ENCODE peak calls at places on chromosomes 7 and 10, in four cellular contexts. D is aorta, T is hepatocyte, I is testis. P is an unnamed sample.

GRCh38 chr7:151276651-151277590 is 28.4 kb upstream of the SMARCD3 start:
- DNase-seq in I (peak; percentile 71), T (peak; percentile 80), D (peak; percentile 74), P (peak; percentile 74)

GRCh38 chr10:2122431-2123124 is 385.3 kb upstream of the ADARB2 start:
- DNase-seq in T (no peak), D (no peak), I (no peak), P (no peak)

GRCh38 chr7:76048668-76048988 is 722 bp downstream of the MDH2 start:
- DNase-seq in D (no peak), T (peak; percentile 49), I (peak; percentile 25), P (peak; percentile 46)

GRCh38 chr7:70271617-70272081 is 673.4 kb downstream of the AUTS2 start:
- DNase-seq in T (no peak), I (no peak), D (no peak), P (no peak)

GRCh38 chr7:119197872-119198527 is 973.5 kb downstream of the ANKRD7 start:
- DNase-seq in D (no peak), T (peak; percentile 85), I (peak; percentile 79), P (peak; percentile 63)

GRCh38 chr10:86203162-86203905 is 163.3 kb downstream of the GRID1 start:
- DNase-seq in T (peak; percentile 80), I (peak; percentile 21), D (no peak), P (peak; percentile 53)

GRCh38 chr7:29019275-29019820 is 61.2 kb upstream of the TRIL start:
- DNase-seq in I (no peak), D (no peak), T (no peak), P (no peak)

GRCh38 chr7:49893131-49893530 is 119.7 kb downstream of the VWC2 start:
- DNase-seq in I (no peak), D (no peak), T (no peak), P (no peak)

GRCh38 chr10:5691786-5692185 is 7.1 kb downstream of the TASOR2 start:
- DNase-seq in D (no peak), I (no peak), T (no peak), P (no peak)

DNA sequence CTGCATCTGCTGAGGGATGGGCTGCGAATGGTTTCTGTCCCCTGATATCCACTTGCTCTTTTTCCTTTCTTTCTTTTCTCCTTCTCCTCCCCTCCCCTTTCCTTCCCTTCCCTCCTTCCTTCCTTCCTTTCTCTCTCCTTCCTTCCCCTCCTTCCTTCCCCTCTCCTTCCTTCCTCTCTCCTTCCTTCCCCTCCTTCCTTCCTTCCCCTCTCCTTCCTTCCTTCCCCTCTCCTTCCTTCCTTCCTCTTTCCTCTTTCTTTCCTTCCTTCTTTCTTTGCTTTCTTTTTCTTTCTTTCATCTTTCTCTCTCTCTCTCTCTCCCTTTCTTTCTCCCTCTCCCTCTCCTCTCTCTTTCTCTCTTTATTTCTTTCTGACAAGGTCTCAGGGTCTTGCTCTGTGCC is 20.2 kb upstream of the SPDYE1 start:
- DNase-seq in D (no peak), T (no peak), I (no peak), P (no peak)
- H3K4me3 ChIP-seq in D (no peak overlapping the region), T (no peak overlapping the region), I (no peak overlapping the region), P (no peak overlapping the region)

GRCh38 chr7:139036901-139037300 is 1.1 kb upstream of the ZC3HAV1L start:
- DNase-seq in I (no peak), T (no peak), D (no peak), P (no peak)
- H3K27ac ChIP-seq in I (no peak overlapping the region), T (no peak overlapping the region), D (no peak overlapping the region), P (no peak overlapping the region)

DNA sequence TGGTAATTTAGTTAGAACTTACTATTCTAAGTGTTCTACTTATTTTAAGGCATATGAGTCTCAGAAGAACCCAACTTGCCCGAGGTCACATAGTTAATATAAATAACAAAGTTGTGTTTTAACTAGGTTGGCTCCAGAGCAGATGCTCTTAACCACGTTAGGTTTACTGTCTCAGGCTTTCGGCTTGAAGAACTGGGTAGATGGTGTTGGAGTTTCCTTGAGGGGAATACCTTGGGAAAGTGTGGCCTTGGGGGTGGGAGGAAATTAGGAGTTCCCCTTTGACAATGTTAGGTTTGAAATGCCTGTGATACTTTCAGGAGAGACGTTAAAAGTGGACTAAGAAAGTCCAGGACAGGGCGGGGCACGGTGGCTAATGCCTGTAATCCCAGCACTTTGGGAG is 9.6 kb downstream of the ZNF398 start:
- DNase-seq in T (no peak), D (no peak), I (no peak), P (no peak)
- H3K4me3 ChIP-seq in T (no peak overlapping the region), D (no peak overlapping the region), I (no peak overlapping the region), P (no peak overlapping the region)

GRCh38 chr10:23338886-23339285 is 5.7 kb downstream of the C10orf67 start:
- DNase-seq in I (no peak), D (no peak), T (no peak), P (no peak)
- H3K27ac ChIP-seq in I (no peak overlapping the region), D (no peak overlapping the region), T (no peak overlapping the region), P (no peak overlapping the region)

P was measured in SJCRH30.